ENCODE peak calls at places on chromosomes 6 and 20, in five cellular contexts. U is foreskin keratinocyte, R is HCT116, B is cardiac fibroblast, S is HFF-Myc. Y is an unnamed sample.

GRCh38 chr20:46828471-46828870 is 66.2 kb upstream of the EYA2 start:
- DNase-seq in R (no peak), B (no peak), U (peak; percentile 30), S (no peak), Y (no peak)

GRCh38 chr20:11235058-11235457 is 561.3 kb upstream of the JAG1 start:
- DNase-seq in B (peak; percentile 67), R (no peak), S (peak; percentile 29), U (no peak), Y (no peak)

GRCh38 chr6:33616913-33617312 is 4.2 kb upstream of the ITPR3 start:
- DNase-seq in R (no peak), U (no peak), S (no peak), B (no peak), Y (no peak)

GRCh38 chr6:81436990-81437389 is 315.5 kb downstream of the TENT5A start:
- DNase-seq in S (no peak), B (no peak), U (no peak), R (no peak), Y (no peak)

GRCh38 chr20:25389858-25390537 is 637 bp downstream of the ABHD12 start:
- DNase-seq in R (no peak), S (no peak), B (peak; percentile 17), U (no peak), Y (peak; percentile 45)

GRCh38 chr20:41046716-41047115 is 18.1 kb downstream of the TOP1 start:
- DNase-seq in B (peak; percentile 22), U (no peak), S (no peak), R (no peak), Y (no peak)

GRCh38 chr6:54020311-54020710 is 90.9 kb upstream of the MLIP start:
- DNase-seq in R (no peak), B (no peak), S (peak; percentile 20), U (no peak), Y (no peak)

GRCh38 chr6:24453921-24454320 is 35.5 kb downstream of the GPLD1 start:
- DNase-seq in R (no peak), U (no peak), S (no peak), B (no peak), Y (no peak)

GRCh38 chr20:768426-768978 is at the start of gene SLC52A3:
- DNase-seq in R (peak; percentile 86), U (peak; percentile 59), B (no peak), S (no peak), Y (peak; percentile 56)

GRCh38 chr20:47334022-47334551 is 22.4 kb downstream of the ZMYND8 start:
- DNase-seq in U (peak; percentile 96), B (peak; percentile 96), R (no peak), S (peak; percentile 83), Y (no peak)

GRCh38 chr6:43846556-43846955 is 76.5 kb downstream of the VEGFA start:
- DNase-seq in U (no peak), S (no peak), B (no peak), R (no peak), Y (no peak)

GRCh38 chr6:134813146-134813545 is 136.8 kb downstream of the ALDH8A1 start:
- DNase-seq in S (no peak), R (no peak), U (no peak), B (peak; percentile 64), Y (no peak)

GRCh38 chr6:44009425-44010321 is 117.6 kb downstream of the MRPL14 start:
- DNase-seq in R (no peak), U (no peak), S (no peak), B (no peak), Y (no peak)

GRCh38 chr20:4011226-4011975 is 4.0 kb downstream of the RNF24 start:
- DNase-seq in S (no peak), B (no peak), R (no peak), U (no peak), Y (no peak)

GRCh38 chr20:53843645-53844044 is 226.7 kb downstream of the BCAS1 start:
- DNase-seq in R (no peak), U (no peak), S (no peak), B (no peak), Y (no peak)

GRCh38 chr20:54397292-54398155 is 77.9 kb upstream of the DOK5 start:
- DNase-seq in S (no peak), R (no peak), B (no peak), U (no peak), Y (no peak)

GRCh38 chr6:42354707-42355106 is 97.0 kb downstream of the TRERF1 start:
- DNase-seq in R (no peak), B (no peak), S (no peak), U (no peak), Y (no peak)

GRCh38 chr6:11328613-11329247 is 96.3 kb upstream of the NEDD9 start:
- DNase-seq in U (no peak), B (no peak), S (no peak), R (no peak), Y (no peak)

GRCh38 chr6:94005835-94006234 is 586.5 kb upstream of the EPHA7 start:
- DNase-seq in U (no peak), R (no peak), S (no peak), B (no peak), Y (no peak)

GRCh38 chr6:154751020-154751800 is 18.0 kb downstream of the SCAF8 start:
- DNase-seq in R (no peak), U (no peak), B (no peak), S (no peak), Y (no peak)

GRCh38 chr6:46296586-46296985 is 125.8 kb upstream of the ENPP5 start:
- DNase-seq in R (no peak), S (no peak), B (no peak), U (no peak), Y (no peak)

GRCh38 chr6:130525378-130525777 is 159.6 kb downstream of the TMEM200A start:
- DNase-seq in S (no peak), B (no peak), U (no peak), R (no peak), Y (no peak)

GRCh38 chr6:37630281-37630799 is 67.3 kb downstream of the MDGA1 start:
- DNase-seq in B (peak; percentile 95), R (peak; percentile 94), S (peak; percentile 92), U (peak; percentile 97), Y (no peak)

GRCh38 chr6:1365701-1366100 is 23.7 kb upstream of the FOXF2 start:
- DNase-seq in U (no peak), B (no peak), R (no peak), S (no peak), Y (no peak)

GRCh38 chr6:152529364-152529763 is 107.8 kb downstream of the SYNE1 start:
- DNase-seq in U (no peak), R (no peak), B (peak; percentile 1), S (no peak), Y (no peak)

GRCh38 chr6:36924131-36924530 is 30.4 kb upstream of the PI16 start:
- DNase-seq in B (no peak), U (no peak), R (no peak), S (no peak), Y (no peak)

GRCh38 chr6:43878823-43879495 is 108.9 kb downstream of the VEGFA start:
- DNase-seq in R (no peak), B (peak; percentile 43), S (no peak), U (no peak), Y (no peak)

GRCh38 chr6:81834141-81834621 is 81.7 kb upstream of the TENT5A start:
- DNase-seq in S (peak; percentile 27), U (no peak), R (no peak), B (peak; percentile 88), Y (no peak)

GRCh38 chr6:148147431-148147830 is 195.2 kb upstream of the SASH1 start:
- DNase-seq in U (no peak), B (no peak), S (no peak), R (no peak), Y (no peak)

GRCh38 chr6:89369009-89369408 is 16.5 kb upstream of the UBE2J1 start:
- DNase-seq in U (no peak), B (peak; percentile 74), S (no peak), R (no peak), Y (peak; percentile 26)

DNA sequence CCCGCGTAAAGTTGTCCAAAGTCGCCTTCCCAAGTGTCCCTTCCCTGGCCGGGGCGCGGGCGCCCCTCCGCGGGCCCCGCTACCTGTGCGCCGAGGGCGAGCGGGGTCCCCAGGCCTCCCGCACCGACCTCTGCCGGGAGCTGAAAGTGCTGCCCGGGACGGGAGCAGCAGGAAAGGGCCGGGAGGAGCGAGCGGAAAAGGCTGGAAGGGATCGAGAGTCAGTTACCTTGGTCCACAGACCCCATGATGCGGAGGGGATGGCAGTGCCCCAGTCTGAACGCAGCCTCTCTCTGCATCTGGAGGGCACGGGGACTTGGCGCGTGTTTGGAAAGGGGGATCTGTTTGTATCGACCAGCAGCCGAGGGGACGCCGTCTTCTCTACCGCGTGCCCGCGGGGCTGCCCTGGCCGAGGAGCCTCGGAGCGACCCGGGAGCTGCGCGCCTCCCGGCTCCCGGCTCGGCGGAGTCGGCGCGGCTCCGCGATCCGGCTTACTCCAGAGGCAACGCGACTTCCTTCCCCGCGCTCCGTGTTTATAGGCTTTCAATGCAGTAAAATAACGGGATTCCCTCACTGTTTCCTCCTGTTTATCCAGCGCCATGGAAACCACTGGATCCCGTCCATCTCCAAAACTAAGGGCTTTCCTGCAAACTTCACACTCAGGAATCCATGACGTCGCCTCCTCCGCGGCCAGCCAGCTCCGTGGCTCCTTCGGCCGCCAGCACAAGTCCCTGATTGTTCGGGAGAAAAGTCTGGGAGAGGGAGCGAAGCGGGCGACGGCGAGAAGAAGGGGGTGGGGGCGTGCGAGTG is 20.0 kb upstream of the NFATC2 start:
- DNase-seq in S (peak; percentile 87), R (peak; percentile 26), U (peak; percentile 46), B (peak; percentile 97), Y (peak; percentile 70)
- TF ChIP-seq CTCF in S (peak; percentile 19), R (no peak), U (peak; percentile 19), B (no peak), Y (no peak)

DNA sequence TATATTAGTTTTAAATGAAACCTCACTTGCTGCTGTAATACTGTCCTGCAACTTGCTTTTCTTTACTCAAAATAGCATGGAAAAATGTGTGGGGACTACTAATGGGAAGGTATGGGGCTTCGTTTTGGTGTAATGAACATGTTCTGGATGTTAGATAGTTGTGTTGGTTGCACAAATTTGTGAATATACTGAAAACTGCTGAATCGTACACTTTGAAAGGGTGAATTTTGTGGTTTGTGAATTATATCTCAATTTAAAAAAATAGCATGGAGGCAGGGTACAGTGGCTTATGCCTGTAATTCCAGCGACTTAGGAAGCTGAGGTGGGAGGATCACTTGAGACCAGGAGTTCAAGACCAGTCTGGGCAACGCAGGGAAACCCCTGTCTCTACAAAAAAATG is 2.3 kb downstream of the BCAS4 start:
- DNase-seq in R (no peak), U (no peak), B (no peak), S (no peak), Y (no peak)
- TF ChIP-seq CTCF in R (no peak), U (no peak), B (no peak), S (no peak), Y (no peak)

GRCh38 chr6:100078509-100078908 is 84.5 kb upstream of the MCHR2 start:
- DNase-seq in R (peak; percentile 32), U (no peak), S (no peak), B (peak; percentile 17), Y (peak; percentile 7)
- TF ChIP-seq CTCF in R (peak; percentile 71), U (peak; percentile 47), S (peak; percentile 69), B (peak; percentile 40), Y (no peak)

GRCh38 chr20:59253325-59253724 is 47.1 kb upstream of the EDN3 start:
- DNase-seq in S (no peak), R (no peak), U (no peak), B (no peak), Y (no peak)

GRCh38 chr20:59258103-59258705 is 42.2 kb upstream of the EDN3 start:
- DNase-seq in B (no peak), R (no peak), U (no peak), S (no peak), Y (no peak)

GRCh38 chr20:59250293-59250692 is 50.1 kb upstream of the EDN3 start:
- DNase-seq in B (no peak), R (no peak), U (no peak), S (no peak), Y (no peak)

GRCh38 chr20:59255256-59255655 is 45.2 kb upstream of the EDN3 start:
- DNase-seq in B (no peak), S (no peak), U (no peak), R (no peak), Y (no peak)

GRCh38 chr20:59253779-59254319 is 46.6 kb upstream of the EDN3 start:
- DNase-seq in R (no peak), S (no peak), B (no peak), U (no peak), Y (no peak)
- TF ChIP-seq CTCF in R (no peak), S (no peak), B (no peak), U (no peak), Y (no peak)

Y was measured in endothelial cell.